ENCODE peak calls at places on chromosome 13, in five cellular contexts. K is fibroblast of lung, D is lower leg skin, R is AG09309, M is left ventricle myocardium inferior. L is an unnamed sample.

GRCh38 chr13:86559915-86560314 is 760.7 kb upstream of the SLITRK6 start:
- DNase-seq in K (peak), M (no peak), D (no peak), R (no peak), L (no peak)

GRCh38 chr13:100069278-100069677 is 19.6 kb upstream of the PCCA start:
- DNase-seq in K (no peak), D (no peak), M (no peak), R (peak), L (no peak)

GRCh38 chr13:71876648-71877279 is 9.8 kb upstream of the DACH1 start:
- DNase-seq in D (no peak), R (no peak), K (no peak), M (no peak), L (no peak)

GRCh38 chr13:36736119-36736726 is 62.4 kb downstream of the SERTM1 start:
- DNase-seq in R (peak), D (no peak), K (peak), M (no peak), L (no peak)

GRCh38 chr13:44842158-44842557 is 147.1 kb downstream of the NUFIP1 start:
- DNase-seq in M (no peak), R (no peak), K (peak), D (no peak), L (no peak)

GRCh38 chr13:42355118-42355840 is 83.3 kb downstream of the AKAP11 start:
- DNase-seq in D (no peak), K (peak), M (no peak), R (no peak), L (no peak)

GRCh38 chr13:95834134-95834765 is 157.3 kb downstream of the DNAJC3 start:
- DNase-seq in R (peak), M (peak), K (peak), D (peak), L (no peak)

GRCh38 chr13:106372199-106373160 is 163.0 kb downstream of the EFNB2 start:
- DNase-seq in R (peak), D (no peak), M (no peak), K (peak), L (no peak)

GRCh38 chr13:49606747-49607648 is 21.3 kb upstream of the ARL11 start:
- DNase-seq in D (peak), K (peak), R (peak), M (peak), L (peak)

GRCh38 chr13:114064516-114065140 is 67.8 kb downstream of the RASA3 start:
- DNase-seq in R (no peak), K (peak), D (no peak), M (peak), L (no peak)

GRCh38 chr13:80116107-80116506 is 224.8 kb downstream of the SPRY2 start:
- DNase-seq in D (no peak), K (peak), R (peak), M (no peak), L (no peak)

GRCh38 chr13:110868631-110869165 is 46.2 kb downstream of the ANKRD10 start:
- DNase-seq in R (no peak), D (no peak), M (no peak), K (no peak), L (no peak)

GRCh38 chr13:110872034-110872767 is 42.7 kb downstream of the ANKRD10 start:
- DNase-seq in K (no peak), R (no peak), M (no peak), D (no peak), L (no peak)

GRCh38 chr13:110867380-110867779 is 47.5 kb downstream of the ANKRD10 start:
- DNase-seq in M (no peak), D (no peak), K (no peak), R (no peak), L (no peak)

GRCh38 chr13:110869231-110869804 is 45.6 kb downstream of the ANKRD10 start:
- DNase-seq in K (peak), D (no peak), M (no peak), R (no peak), L (no peak)

GRCh38 chr13:110869805-110870706 is 44.8 kb downstream of the ANKRD10 start:
- DNase-seq in M (peak), D (peak), R (peak), K (peak), L (peak)
- H3K4me3 ChIP-seq in M (peak), D (no peak), R (peak), K (peak), L (peak)

DNA sequence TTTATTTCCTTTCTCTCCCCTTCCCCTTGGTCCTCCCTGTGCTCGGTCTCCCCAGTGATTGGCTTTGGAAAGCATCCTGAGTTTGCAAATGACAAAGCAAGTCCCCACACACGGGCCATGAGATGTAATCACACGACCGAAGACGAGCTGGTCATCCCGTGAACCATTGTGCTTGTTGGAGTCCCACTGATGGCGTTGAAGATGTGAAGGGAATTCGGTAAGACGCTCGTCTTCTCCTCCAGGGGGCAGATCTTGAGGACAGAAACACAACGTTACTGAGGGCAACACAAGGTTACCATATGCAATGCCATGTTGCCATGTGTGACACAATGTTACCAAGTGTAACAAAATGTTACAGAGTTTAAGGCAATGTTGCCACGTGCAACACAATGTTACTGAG is 42.0 kb upstream of the SLC15A1 start:
- DNase-seq in K (no peak), R (no peak), D (peak), M (no peak), L (no peak)
- TF ChIP-seq CTCF in K (no peak), R (no peak), D (no peak), M (no peak), L (no peak)

DNA sequence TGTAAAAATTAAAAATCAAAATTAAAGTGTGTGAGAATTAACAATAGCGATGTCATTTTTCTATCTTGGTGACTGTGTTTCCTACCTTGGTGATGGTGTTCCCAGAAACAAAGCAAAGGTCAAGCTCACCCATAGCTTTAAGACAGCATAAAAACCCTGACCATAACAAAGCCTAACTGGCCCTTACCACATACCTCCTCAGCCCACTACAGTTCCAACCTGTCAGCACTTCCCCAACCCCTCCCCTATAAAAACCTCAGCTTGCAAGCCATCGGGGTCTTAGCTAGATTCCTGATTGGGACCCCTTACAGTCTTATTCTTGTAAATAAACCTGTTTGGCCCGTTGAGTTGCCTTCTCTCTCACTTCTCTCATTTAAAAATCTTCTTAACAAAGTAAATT is 484.4 kb upstream of the PCDH20 start:
- DNase-seq in R (no peak), M (no peak), K (no peak), D (no peak), L (no peak)
- H3K4me3 ChIP-seq in R (no peak), M (no peak), K (no peak), D (no peak), L (no peak)

GRCh38 chr13:62837895-62838294 is 1422.2 kb upstream of the PCDH20 start:
- DNase-seq in R (no peak), K (peak), M (no peak), D (no peak), L (no peak)
- TF ChIP-seq CTCF in R (no peak), K (no peak), M (no peak), D (no peak), L (no peak)

DNA sequence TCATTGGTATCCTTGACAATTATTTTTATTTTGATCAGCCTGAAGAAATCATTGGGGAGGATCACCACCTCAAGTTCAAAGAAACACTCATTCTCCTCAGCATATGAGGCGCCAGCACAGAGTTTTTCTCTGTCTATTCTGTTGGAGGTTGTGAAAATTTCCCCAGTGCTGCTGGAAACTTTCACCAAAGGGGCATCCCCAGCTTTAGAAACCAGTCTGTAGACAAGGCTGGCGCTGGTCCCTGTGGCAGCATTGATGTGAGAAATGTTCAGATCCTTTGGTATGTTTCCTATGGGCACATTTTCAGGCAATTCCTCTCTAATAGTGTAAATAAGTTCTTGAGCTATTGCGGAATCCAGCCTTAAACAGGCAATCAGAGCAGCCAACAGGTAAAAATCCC is 2.1 kb downstream of the PCDH9 start:
- DNase-seq in R (no peak), K (no peak), D (no peak), M (no peak), L (no peak)
- H3K4me3 ChIP-seq in R (no peak), K (peak), D (no peak), M (peak), L (no peak)

DNA sequence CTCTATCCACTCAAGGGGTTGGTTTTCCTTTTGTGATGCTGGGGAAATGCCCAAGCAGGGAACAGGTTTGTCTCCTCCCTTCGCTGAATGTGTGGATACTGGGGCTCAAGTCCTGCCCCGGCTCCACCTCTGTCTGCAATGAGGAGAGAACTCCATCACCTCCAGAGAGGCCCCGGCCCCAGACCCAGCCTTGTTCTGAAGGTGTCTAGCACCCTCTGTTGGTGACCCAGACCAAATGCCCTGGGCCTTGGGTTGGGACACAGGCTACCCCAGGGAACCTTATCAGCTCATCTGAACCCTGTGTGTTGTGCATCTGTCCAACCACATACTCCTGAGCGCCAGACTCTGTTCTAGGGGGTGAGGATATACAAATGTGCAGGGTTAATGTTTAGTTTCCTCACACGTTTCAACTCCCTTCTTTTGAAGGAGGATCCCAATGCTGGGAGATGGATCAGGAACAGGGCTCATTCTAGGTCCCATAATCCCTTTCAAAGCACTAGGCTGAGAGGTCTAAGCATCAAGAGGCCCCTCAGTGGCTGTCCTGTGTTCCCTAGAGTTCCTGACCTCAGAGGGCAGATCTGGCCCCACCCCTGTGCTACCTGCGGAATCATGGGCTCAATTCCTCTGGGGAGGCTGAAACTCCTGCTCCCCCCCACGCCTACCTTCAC is 112.5 kb upstream of the SLC7A1 start:
- DNase-seq in M (no peak), K (peak), R (peak), D (no peak), L (no peak)
- TF ChIP-seq CTCF in M (peak), K (peak), R (peak), D (no peak), L (peak)

DNA sequence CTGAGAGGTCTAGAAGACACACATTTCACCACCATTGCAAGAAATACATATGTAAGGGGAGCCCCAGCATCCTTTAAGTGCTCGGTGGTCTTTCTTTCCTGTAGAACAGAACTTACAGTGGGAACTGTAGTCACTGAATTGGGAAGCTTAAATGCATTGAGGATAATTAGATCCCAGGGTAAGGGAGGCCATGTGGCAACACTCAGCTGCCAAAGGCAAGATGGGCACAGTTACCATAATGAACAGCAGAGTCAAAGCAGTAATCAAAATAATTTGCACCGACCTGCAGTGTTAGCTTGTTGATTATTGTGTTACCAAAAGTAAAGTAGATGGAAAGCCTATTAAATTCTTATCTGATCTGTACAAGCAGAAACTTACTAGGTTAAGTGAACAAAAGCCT is 291.2 kb upstream of the PCDH20 start:
- DNase-seq in R (no peak), M (no peak), K (no peak), D (no peak), L (no peak)
- H3K4me3 ChIP-seq in R (no peak), M (no peak), K (no peak), D (no peak), L (no peak)

DNA sequence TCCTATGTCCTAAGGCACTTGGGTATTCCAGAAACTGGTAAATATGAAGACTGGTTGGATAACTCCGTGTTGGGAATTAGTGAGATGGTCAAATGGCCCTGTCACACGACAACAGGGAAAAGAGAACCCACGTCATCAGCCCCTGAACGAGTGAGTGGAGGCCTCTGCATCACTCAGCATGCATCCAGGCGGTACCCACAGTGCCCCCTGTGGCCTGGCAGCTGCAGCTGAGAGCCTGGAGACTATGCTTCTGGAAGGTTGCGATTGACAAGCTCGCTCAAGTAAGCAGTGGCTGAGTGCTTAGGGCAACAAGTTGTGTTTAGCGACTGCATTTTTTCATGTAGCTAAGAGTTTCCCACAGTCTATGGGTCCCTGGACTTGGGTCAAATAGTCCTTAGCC is 55.9 kb downstream of the COL4A2 start:
- DNase-seq in M (no peak), D (no peak), K (no peak), R (no peak), L (no peak)
- TF ChIP-seq CTCF in M (peak), D (no peak), K (no peak), R (no peak), L (no peak)

GRCh38 chr13:113044431-113045114 is 61.0 kb upstream of the F7 start:
- DNase-seq in M (no peak), D (no peak), K (no peak), R (no peak), L (no peak)

GRCh38 chr13:113046883-113047244 is 58.7 kb upstream of the F7 start:
- DNase-seq in M (no peak), R (no peak), D (no peak), K (no peak), L (no peak)

GRCh38 chr13:113046066-113046882 is 59.3 kb upstream of the F7 start:
- DNase-seq in R (no peak), D (no peak), M (no peak), K (no peak), L (no peak)

GRCh38 chr13:113043931-113044330 is 61.7 kb upstream of the F7 start:
- DNase-seq in M (no peak), K (no peak), R (no peak), D (no peak), L (no peak)

DNA sequence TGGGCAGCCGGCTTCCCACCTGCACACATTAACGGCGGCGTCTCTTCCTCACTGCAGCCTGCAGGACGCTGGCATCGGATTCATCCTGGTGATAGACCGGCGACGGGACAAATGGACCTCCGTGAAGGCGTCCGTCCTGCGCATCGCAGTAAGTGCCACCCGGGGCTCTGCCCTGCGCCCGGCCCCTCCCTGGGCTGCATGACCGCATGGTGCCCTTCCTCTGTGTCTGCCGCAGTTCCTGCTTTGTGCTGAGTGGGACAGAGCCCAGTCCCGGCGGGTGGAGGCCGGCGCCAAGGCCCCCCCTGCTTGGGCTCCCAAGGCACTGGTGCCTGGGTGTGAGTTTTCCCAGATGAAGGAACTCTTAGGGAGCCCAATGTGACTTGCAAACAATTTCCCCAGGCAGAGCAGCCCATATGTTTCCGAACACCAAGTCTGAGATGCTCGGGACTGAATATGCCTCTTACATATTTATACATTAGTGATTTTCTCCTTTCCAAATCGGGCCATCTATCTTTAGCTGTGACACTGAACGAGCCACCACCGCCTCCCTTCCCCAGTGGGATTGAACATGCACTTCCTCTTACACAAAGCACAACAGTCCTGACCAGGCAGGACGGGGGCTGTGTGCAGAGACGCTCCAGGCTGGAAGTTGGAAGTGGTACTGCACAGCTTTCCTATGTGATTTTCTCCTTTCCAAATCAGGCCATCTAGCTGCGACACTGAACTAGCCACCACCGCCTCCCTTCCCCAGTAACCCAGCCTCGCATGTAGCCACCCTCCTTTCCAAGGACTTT is 60.2 kb upstream of the F7 start:
- DNase-seq in K (no peak), M (peak), R (no peak), D (no peak), L (no peak)
- H3K4me3 ChIP-seq in K (no peak), M (no peak), R (no peak), D (no peak), L (peak)

DNA sequence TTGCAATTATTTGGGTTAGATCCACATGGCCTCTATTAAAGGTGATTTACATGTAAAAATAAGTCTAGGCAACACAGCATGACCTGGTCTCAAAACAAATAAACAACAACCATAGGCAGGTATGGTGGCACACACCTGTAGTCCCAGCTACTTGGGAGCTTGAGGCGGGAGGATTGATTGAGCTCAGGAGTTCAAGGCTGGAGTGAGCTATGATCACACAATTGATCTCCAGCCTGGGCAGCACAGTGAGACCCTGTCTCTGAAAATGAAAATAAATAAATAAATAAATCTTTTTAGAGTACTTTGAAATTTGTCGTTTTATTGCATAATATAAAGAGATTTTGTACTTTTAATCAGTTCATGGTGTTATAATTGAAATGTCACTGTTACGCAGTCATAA is 93.3 kb downstream of the PAN3 start:
- DNase-seq in M (no peak), R (no peak), D (no peak), K (no peak), L (no peak)
- TF ChIP-seq CTCF in M (no peak), R (no peak), D (no peak), K (no peak), L (no peak)

L was measured in esophagus squamous epithelium.